ENCODE peak calls at places on chromosomes 1 and 21, in six cellular contexts. W is SK-N-SH, H is HCT116, Q is PC-3, P is neural progenitor cell, Y is MM.1S. K is an unnamed sample.

GRCh38 chr1:59110287-59110686 is 186.6 kb upstream of the FGGY start:
- DNase-seq in Q (no peak), P (no peak), Y (no peak), W (no peak), H (no peak), K (no peak)

GRCh38 chr21:31983120-31983519 is 110.3 kb downstream of the HUNK start:
- DNase-seq in W (no peak), Q (no peak), Y (no peak), P (no peak), H (no peak), K (no peak)

GRCh38 chr1:20212685-20213331 is 26.5 kb upstream of the PLA2G2C start:
- DNase-seq in W (peak; percentile 82), Y (peak; percentile 55), P (peak; percentile 92), H (peak; percentile 54), Q (peak; percentile 92), K (peak; percentile 94)

GRCh38 chr1:212688338-212689047 is 11.1 kb downstream of the BATF3 start:
- DNase-seq in W (no peak), Y (no peak), H (no peak), Q (no peak), P (no peak), K (no peak)

GRCh38 chr1:57474097-57474750 is 50.4 kb upstream of the DAB1 start:
- DNase-seq in H (no peak), Q (no peak), Y (no peak), P (no peak), W (no peak), K (no peak)

GRCh38 chr1:209510063-209510462 is 73.5 kb upstream of the CAMK1G start:
- DNase-seq in H (no peak), P (no peak), W (no peak), Q (no peak), Y (no peak), K (no peak)

GRCh38 chr1:15075175-15075574 is 78.4 kb upstream of the TMEM51 start:
- DNase-seq in W (no peak), H (no peak), Y (no peak), Q (no peak), P (no peak), K (no peak)

GRCh38 chr1:204032642-204033235 is 40.2 kb upstream of the SOX13 start:
- DNase-seq in W (peak; percentile 55), Q (peak; percentile 42), P (peak; percentile 18), H (no peak), Y (no peak), K (no peak)

GRCh38 chr1:153344718-153345025 is 4.0 kb downstream of the PGLYRP4 start:
- DNase-seq in Q (no peak), H (no peak), W (no peak), Y (no peak), P (no peak), K (no peak)

GRCh38 chr1:221708076-221708571 is 33.8 kb downstream of the DUSP10 start:
- DNase-seq in Y (no peak), Q (no peak), H (no peak), W (peak; percentile 57), P (no peak), K (no peak)

GRCh38 chr1:20089328-20090077 is 19.5 kb downstream of the PLA2G5 start:
- DNase-seq in Q (no peak), P (no peak), H (peak; percentile 13), Y (peak; percentile 40), W (no peak), K (no peak)

GRCh38 chr1:168234846-168235547 is 9.2 kb downstream of the SFT2D2 start:
- DNase-seq in Q (peak; percentile 84), Y (peak; percentile 81), P (peak; percentile 59), H (peak; percentile 31), W (peak; percentile 51), K (peak; percentile 52)

GRCh38 chr1:100045206-100045605 is 75.4 kb downstream of the SLC35A3 start:
- DNase-seq in Y (no peak), W (no peak), P (no peak), Q (no peak), H (no peak), K (no peak)

GRCh38 chr21:44856131-44856530 is 17.4 kb downstream of the PTTG1IP start:
- DNase-seq in W (no peak), Q (no peak), Y (peak; percentile 4), P (no peak), H (no peak), K (no peak)

GRCh38 chr1:209400351-209401220 is 182.9 kb upstream of the CAMK1G start:
- DNase-seq in Y (no peak), Q (no peak), H (no peak), P (no peak), W (no peak), K (no peak)

GRCh38 chr1:17207046-17207445 is 2.1 kb downstream of the PADI1 start:
- DNase-seq in Q (no peak), H (no peak), W (no peak), P (no peak), Y (no peak), K (peak; percentile 81)

GRCh38 chr1:193589597-193590040 is 403.2 kb upstream of the B3GALT2 start:
- DNase-seq in H (no peak), W (no peak), P (no peak), Q (peak; percentile 43), Y (no peak), K (no peak)

GRCh38 chr1:50156241-50157010 is 47.7 kb downstream of the ELAVL4 start:
- DNase-seq in H (no peak), W (no peak), Y (no peak), Q (peak; percentile 35), P (no peak), K (no peak)

GRCh38 chr1:41482001-41482765 is 2.3 kb downstream of the EDN2 start:
- DNase-seq in Q (peak; percentile 77), H (no peak), P (no peak), Y (no peak), W (no peak), K (no peak)

GRCh38 chr1:86913399-86913895 is 479 bp downstream of the SELENOF start:
- DNase-seq in H (no peak), Y (peak; percentile 62), W (no peak), P (peak; percentile 45), Q (peak; percentile 34), K (peak; percentile 78)

GRCh38 chr1:23909412-23909811 is 3.8 kb downstream of the CNR2 start:
- DNase-seq in P (no peak), Q (no peak), H (no peak), Y (no peak), W (no peak), K (peak; percentile 85)

GRCh38 chr1:61585714-61586113 is 139.2 kb downstream of the TM2D1 start:
- DNase-seq in H (no peak), P (no peak), W (peak; percentile 57), Y (no peak), Q (peak; percentile 66), K (no peak)

GRCh38 chr1:47850451-47850850 is 146.7 kb downstream of the TRABD2B start:
- DNase-seq in Q (no peak), H (no peak), P (no peak), W (no peak), Y (no peak), K (no peak)

GRCh38 chr1:234612352-234613127 is 2.6 kb upstream of the IRF2BP2 start:
- DNase-seq in P (peak; percentile 45), H (peak; percentile 97), Y (peak; percentile 93), Q (peak; percentile 94), W (peak; percentile 73), K (peak; percentile 92)

GRCh38 chr21:46546799-46547198 is 58.1 kb downstream of the S100B start:
- DNase-seq in Q (no peak), P (no peak), H (no peak), W (no peak), Y (no peak), K (no peak)

GRCh38 chr1:27109103-27109822 is 45.7 kb downstream of the SLC9A1 start:
- DNase-seq in Y (no peak), W (no peak), H (peak; percentile 38), P (peak; percentile 48), Q (peak; percentile 61), K (peak; percentile 19)

GRCh38 chr1:153745417-153745816 is 17.6 kb downstream of the INTS3 start:
- DNase-seq in W (no peak), Y (no peak), P (peak; percentile 41), H (no peak), Q (no peak), K (no peak)

GRCh38 chr1:110209715-110210603 is at the start of gene KCNC4:
- DNase-seq in Y (peak; percentile 77), W (peak; percentile 88), Q (peak; percentile 79), H (peak; percentile 56), P (peak; percentile 94), K (peak; percentile 89)
- TF ChIP-seq EZH2phosphoT487 in Y (no peak), W (no peak), Q (no peak), H (no peak), P (no peak), K (no peak)

DNA sequence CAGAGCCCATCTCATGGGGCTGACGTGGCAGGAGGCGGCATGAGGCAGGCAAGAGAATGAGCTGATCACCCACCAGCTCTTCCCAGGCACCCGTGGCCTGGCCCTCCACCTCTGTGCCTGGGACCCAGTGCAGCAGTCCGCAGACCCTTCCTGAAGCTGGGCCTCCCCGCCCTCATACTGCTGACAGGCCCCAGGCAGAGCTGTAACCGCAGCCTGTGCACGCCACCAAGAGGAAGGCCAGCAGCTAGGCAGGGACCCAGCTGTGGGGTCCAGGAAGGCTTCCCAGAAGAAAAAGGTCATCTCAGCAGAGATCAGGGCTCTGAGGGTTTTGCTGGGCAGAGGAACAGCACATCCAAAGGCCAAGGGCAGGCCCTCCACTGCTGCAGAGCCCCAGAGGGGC is 9.8 kb upstream of the MTFR1L start:
- DNase-seq in P (no peak), Y (no peak), H (no peak), W (no peak), Q (no peak), K (peak; percentile 44)
- TF ChIP-seq CTCF in P (no peak), Y (no peak), H (no peak), W (no peak), Q (no peak), K (peak; percentile 55)

GRCh38 chr1:33802268-33802667 is 61.6 kb upstream of the HMGB4 start:
- DNase-seq in P (no peak), Q (no peak), H (no peak), Y (no peak), W (no peak), K (no peak)

GRCh38 chr1:33810571-33810970 is 53.3 kb upstream of the HMGB4 start:
- DNase-seq in P (no peak), Q (no peak), W (no peak), H (no peak), Y (no peak), K (no peak)

GRCh38 chr1:33805988-33806387 is 57.9 kb upstream of the HMGB4 start:
- DNase-seq in Y (no peak), Q (no peak), W (no peak), H (no peak), P (no peak), K (no peak)
- TF ChIP-seq EZH2phosphoT487 in Y (no peak), Q (no peak), W (no peak), H (no peak), P (no peak), K (no peak)

GRCh38 chr1:111141245-111141644 is 1.2 kb downstream of the CEPT1 start:
- DNase-seq in P (no peak), W (no peak), Q (no peak), Y (no peak), H (no peak), K (no peak)

GRCh38 chr1:111140680-111140967 is 601 bp downstream of the CEPT1 start:
- DNase-seq in W (no peak), Q (peak; percentile 61), H (no peak), Y (peak; percentile 10), P (peak; percentile 78), K (peak; percentile 32)

GRCh38 chr1:111139234-111139955 is 498 bp downstream of the DRAM2 start:
- DNase-seq in P (peak; percentile 81), Q (peak; percentile 57), H (peak; percentile 18), W (peak; percentile 66), Y (peak; percentile 9), K (peak; percentile 65)

GRCh38 chr1:111141803-111142202 is 1.8 kb downstream of the CEPT1 start:
- DNase-seq in Q (peak; percentile 21), Y (no peak), H (no peak), P (no peak), W (no peak), K (no peak)

GRCh38 chr1:111139956-111140679 is at the start of the genes CEPT1 and DRAM2:
- DNase-seq in P (peak; percentile 99), W (peak; percentile 94), H (peak; percentile 90), Q (peak; percentile 97), Y (peak; percentile 90), K (peak; percentile 97)
- TF ChIP-seq CTCF in P (no peak), W (no peak), H (no peak), Q (no peak), Y (no peak), K (no peak)